ENCODE peak calls at places on chromosomes 4 and X, in eight cellular contexts. Z, W, O, V, A, Q, E and M are unnamed samples.
A peak's percentile ranks its signal among the peaks of the same experiment; 100 is the strongest.

GRCh38 chrX:117570160-117570559 is 546.5 kb downstream of the KLHL13 start:
- DNase-seq in O (no peak), W (no peak), V (no peak), Z (no peak), E (no peak), A (no peak), Q (no peak), M (no peak)

GRCh38 chr4:17577660-17578481 is 873 bp downstream of the LAP3 start:
- DNase-seq in O (peak; percentile 75), Q (no peak), W (peak; percentile 31), Z (peak; percentile 28), A (peak; percentile 40), V (no peak), E (peak; percentile 7), M (peak; percentile 57)

GRCh38 chrX:10579018-10579752 is 41.2 kb downstream of the MID1 start:
- DNase-seq in A (no peak), Z (no peak), E (peak; percentile 81), Q (peak; percentile 62), O (no peak), W (no peak), V (no peak), M (peak; percentile 24)

GRCh38 chrX:1480082-1480785 is 27.5 kb upstream of the ASMTL start:
- DNase-seq in Z (no peak), O (no peak), A (no peak), W (no peak), E (no peak), V (no peak), Q (no peak), M (no peak)

GRCh38 chr4:26141916-26142638 is 178.7 kb upstream of the RBPJ start:
- DNase-seq in E (peak; percentile 25), W (no peak), A (peak; percentile 55), V (no peak), Z (no peak), Q (no peak), O (no peak), M (no peak)

GRCh38 chr4:126264839-126265238 is 950.1 kb downstream of the FAT4 start:
- DNase-seq in O (no peak), E (peak; percentile 46), A (no peak), V (no peak), W (no peak), Z (no peak), Q (no peak), M (no peak)

GRCh38 chrX:123665197-123665596 is 67.7 kb downstream of the THOC2 start:
- DNase-seq in W (no peak), Z (no peak), E (no peak), V (no peak), O (no peak), Q (no peak), A (no peak), M (peak; percentile 62)

GRCh38 chr4:61333490-61333889 is 133.4 kb downstream of the ADGRL3 start:
- DNase-seq in Z (no peak), E (no peak), W (no peak), O (no peak), A (no peak), V (no peak), Q (no peak), M (no peak)

GRCh38 chrX:110403436-110403835 is 44.8 kb downstream of the RTL9 start:
- DNase-seq in A (no peak), E (no peak), Q (no peak), O (no peak), V (no peak), W (no peak), Z (no peak), M (no peak)

GRCh38 chr4:139655116-139655515 is 10.5 kb upstream of the MGST2 start:
- DNase-seq in Z (peak; percentile 77), Q (peak; percentile 65), V (no peak), W (no peak), E (peak; percentile 82), O (no peak), A (peak; percentile 52), M (peak; percentile 50)

GRCh38 chr4:30821891-30822612 is 101.9 kb downstream of the PCDH7 start:
- DNase-seq in Q (no peak), O (no peak), W (no peak), A (no peak), Z (no peak), E (peak; percentile 33), V (no peak), M (peak; percentile 37)

GRCh38 chrX:53087378-53087777 is 5.2 kb downstream of the TSPYL2 start:
- DNase-seq in O (no peak), V (no peak), A (no peak), Q (no peak), Z (no peak), W (no peak), E (no peak), M (no peak)

GRCh38 chr4:19026281-19026680 is 1004.7 kb upstream of the LCORL start:
- DNase-seq in O (no peak), A (no peak), Z (no peak), E (peak; percentile 40), V (no peak), Q (no peak), W (no peak), M (no peak)

GRCh38 chr4:141027421-141027820 is 105.8 kb downstream of the RNF150 start:
- DNase-seq in V (no peak), A (no peak), Z (peak; percentile 53), O (no peak), E (no peak), Q (no peak), W (no peak), M (no peak)

GRCh38 chr4:1495416-1496115 is 89.3 kb upstream of the NKX1-1 start:
- DNase-seq in Q (no peak), E (no peak), Z (no peak), V (no peak), A (no peak), O (peak; percentile 43), W (no peak), M (no peak)

GRCh38 chr4:8475751-8476575 is 35.4 kb downstream of the TRMT44 start:
- DNase-seq in E (no peak), V (no peak), W (no peak), O (no peak), Q (no peak), Z (no peak), A (no peak), M (no peak)

GRCh38 chrX:15405846-15406245 is 21.6 kb upstream of the VEGFD start:
- DNase-seq in O (no peak), A (no peak), E (peak; percentile 9), Z (no peak), Q (no peak), W (no peak), V (no peak), M (no peak)

GRCh38 chr4:91220315-91220714 is 1083.5 kb upstream of the GRID2 start:
- DNase-seq in W (no peak), Q (no peak), Z (no peak), O (no peak), A (no peak), E (no peak), V (no peak), M (no peak)

GRCh38 chrX:1903380-1903935 is 288.6 kb downstream of the ASMT start:
- DNase-seq in W (no peak), A (no peak), Z (peak; percentile 80), V (no peak), Q (peak; percentile 70), O (no peak), E (peak; percentile 16), M (no peak)

GRCh38 chrX:8738588-8739189 is 6.8 kb upstream of the ANOS1 start:
- DNase-seq in W (peak; percentile 24), Q (peak; percentile 11), V (peak; percentile 67), A (peak; percentile 26), E (peak; percentile 59), Z (peak; percentile 67), O (peak; percentile 74), M (peak; percentile 41)